ENCODE peak calls at places on chromosomes 11 and 22, in nine cellular contexts. One of them, this sample, is unnamed.

GRCh38 chr11:129190087-129190486 is 2.0 kb downstream of the ARHGAP32 start:
- DNase-seq in mammary epithelial cell: peak
- DNase-seq in A673: no peak
- DNase-seq in left cardiac atrium: no peak
- DNase-seq in WTC11: no peak
- DNase-seq in endothelial cell of umbilical vein: no peak
- DNase-seq in T-helper 2 cell: no peak
- DNase-seq in GM23248: peak
- DNase-seq in BJ: no peak
- DNase-seq in this sample: no peak

GRCh38 chr11:1196516-1197391 is 26.1 kb upstream of the MUC5B start:
- DNase-seq in T-helper 2 cell: no peak
- DNase-seq in mammary epithelial cell: no peak
- DNase-seq in A673: no peak
- DNase-seq in BJ: no peak
- DNase-seq in left cardiac atrium: peak
- DNase-seq in GM23248: no peak
- DNase-seq in WTC11: peak
- DNase-seq in endothelial cell of umbilical vein: no peak
- DNase-seq in this sample: no peak

GRCh38 chr22:45866398-45867117 is 110.4 kb downstream of the WNT7B start:
- DNase-seq in left cardiac atrium: no peak
- DNase-seq in A673: no peak
- DNase-seq in WTC11: peak
- DNase-seq in mammary epithelial cell: no peak
- DNase-seq in T-helper 2 cell: no peak
- DNase-seq in endothelial cell of umbilical vein: no peak
- DNase-seq in BJ: no peak
- DNase-seq in GM23248: no peak
- DNase-seq in this sample: no peak

GRCh38 chr22:21816787-21817496 is 50.5 kb downstream of the MAPK1 start:
- DNase-seq in T-helper 2 cell: no peak
- DNase-seq in A673: peak
- DNase-seq in endothelial cell of umbilical vein: peak
- DNase-seq in GM23248: peak
- DNase-seq in mammary epithelial cell: peak
- DNase-seq in left cardiac atrium: no peak
- DNase-seq in WTC11: no peak
- DNase-seq in BJ: peak
- DNase-seq in this sample: no peak

GRCh38 chr22:25829808-25830777 is 88.1 kb downstream of the MYO18B start:
- DNase-seq in T-helper 2 cell: no peak
- DNase-seq in WTC11: no peak
- DNase-seq in GM23248: no peak
- DNase-seq in mammary epithelial cell: no peak
- DNase-seq in A673: no peak
- DNase-seq in BJ: no peak
- DNase-seq in left cardiac atrium: no peak
- DNase-seq in endothelial cell of umbilical vein: no peak
- DNase-seq in this sample: no peak

GRCh38 chr22:39927544-39927943 is 26.7 kb downstream of the GRAP2 start:
- DNase-seq in left cardiac atrium: no peak
- DNase-seq in WTC11: peak
- DNase-seq in T-helper 2 cell: no peak
- DNase-seq in BJ: no peak
- DNase-seq in A673: no peak
- DNase-seq in endothelial cell of umbilical vein: no peak
- DNase-seq in mammary epithelial cell: no peak
- DNase-seq in GM23248: no peak
- DNase-seq in this sample: no peak

GRCh38 chr22:27397036-27397947 is 404.3 kb downstream of the MN1 start:
- DNase-seq in T-helper 2 cell: no peak
- DNase-seq in endothelial cell of umbilical vein: no peak
- DNase-seq in left cardiac atrium: no peak
- DNase-seq in A673: no peak
- DNase-seq in mammary epithelial cell: no peak
- DNase-seq in BJ: no peak
- DNase-seq in GM23248: no peak
- DNase-seq in WTC11: no peak
- DNase-seq in this sample: no peak

GRCh38 chr11:126115253-126115540 is 52.5 kb upstream of the CDON start:
- DNase-seq in BJ: no peak
- DNase-seq in left cardiac atrium: peak
- DNase-seq in A673: peak
- DNase-seq in T-helper 2 cell: no peak
- DNase-seq in mammary epithelial cell: no peak
- DNase-seq in endothelial cell of umbilical vein: peak
- DNase-seq in GM23248: peak
- DNase-seq in WTC11: no peak
- DNase-seq in this sample: peak

GRCh38 chr22:44995715-44996114 is 14.1 kb downstream of the PHF21B start:
- DNase-seq in GM23248: no peak
- DNase-seq in T-helper 2 cell: no peak
- DNase-seq in A673: no peak
- DNase-seq in mammary epithelial cell: no peak
- DNase-seq in WTC11: no peak
- DNase-seq in endothelial cell of umbilical vein: no peak
- DNase-seq in BJ: no peak
- DNase-seq in left cardiac atrium: no peak
- DNase-seq in this sample: no peak